ENCODE peak calls at places on chromosomes 13 and 19, in eight cellular contexts. One of them, this sample, is unnamed.
A peak's percentile ranks its signal among the peaks of the same experiment; 100 is the strongest.

GRCh38 chr13:21297914-21298831 is 121.7 kb downstream of the MRPL57 start:
- DNase-seq in NCI-H748 treated with DMSO at 0.1 percent for 48 hours: peak; percentile 98
- DNase-seq in HEK293T: peak; percentile 78
- DNase-seq in T-cell: peak; percentile 82
- DNase-seq in GM18507: peak; percentile 86
- DNase-seq in heart left ventricle: peak; percentile 84
- DNase-seq in IMR-90: peak; percentile 87
- DNase-seq in keratinocyte: peak; percentile 32
- DNase-seq in this sample: peak; percentile 71

GRCh38 chr13:60431108-60431700 is 34.2 kb downstream of the TDRD3 start:
- DNase-seq in NCI-H748 treated with DMSO at 0.1 percent for 48 hours: peak; percentile 80
- DNase-seq in HEK293T: peak; percentile 21
- DNase-seq in T-cell: no peak
- DNase-seq in GM18507: no peak
- DNase-seq in heart left ventricle: no peak
- DNase-seq in IMR-90: peak; percentile 72
- DNase-seq in keratinocyte: peak; percentile 26
- DNase-seq in this sample: peak; percentile 13

GRCh38 chr13:30907167-30907761 is 1.2 kb downstream of the MEDAG start:
- DNase-seq in NCI-H748 treated with DMSO at 0.1 percent for 48 hours: no peak
- DNase-seq in HEK293T: no peak
- DNase-seq in T-cell: no peak
- DNase-seq in GM18507: no peak
- DNase-seq in heart left ventricle: no peak
- DNase-seq in IMR-90: peak; percentile 51
- DNase-seq in keratinocyte: no peak
- DNase-seq in this sample: no peak

GRCh38 chr13:26785845-26786630 is 25.5 kb upstream of the GPR12 start:
- DNase-seq in NCI-H748 treated with DMSO at 0.1 percent for 48 hours: peak; percentile 78
- DNase-seq in HEK293T: no peak
- DNase-seq in T-cell: peak; percentile 43
- DNase-seq in GM18507: no peak
- DNase-seq in heart left ventricle: peak; percentile 13
- DNase-seq in IMR-90: no peak
- DNase-seq in keratinocyte: no peak
- DNase-seq in this sample: no peak

GRCh38 chr13:30757026-30757425 is 21.7 kb downstream of the ALOX5AP start:
- DNase-seq in NCI-H748 treated with DMSO at 0.1 percent for 48 hours: no peak
- DNase-seq in HEK293T: no peak
- DNase-seq in T-cell: no peak
- DNase-seq in GM18507: no peak
- DNase-seq in heart left ventricle: no peak
- DNase-seq in IMR-90: no peak
- DNase-seq in keratinocyte: no peak
- DNase-seq in this sample: no peak

GRCh38 chr19:56566904-56567273 is 379 bp upstream of the ZNF470 start:
- DNase-seq in NCI-H748 treated with DMSO at 0.1 percent for 48 hours: peak; percentile 41
- DNase-seq in HEK293T: peak; percentile 35
- DNase-seq in T-cell: peak; percentile 2
- DNase-seq in GM18507: peak; percentile 2
- DNase-seq in heart left ventricle: peak; percentile 64
- DNase-seq in IMR-90: no peak
- DNase-seq in keratinocyte: no peak
- DNase-seq in this sample: no peak

GRCh38 chr19:17873661-17874422 is 2.1 kb downstream of the SLC5A5 start:
- DNase-seq in NCI-H748 treated with DMSO at 0.1 percent for 48 hours: peak; percentile 6
- DNase-seq in HEK293T: peak; percentile 90
- DNase-seq in T-cell: peak; percentile 45
- DNase-seq in GM18507: peak; percentile 50
- DNase-seq in heart left ventricle: no peak
- DNase-seq in IMR-90: no peak
- DNase-seq in keratinocyte: no peak
- DNase-seq in this sample: no peak

GRCh38 chr13:77356155-77356554 is 29.3 kb upstream of the MYCBP2 start:
- DNase-seq in NCI-H748 treated with DMSO at 0.1 percent for 48 hours: no peak
- DNase-seq in HEK293T: no peak
- DNase-seq in T-cell: no peak
- DNase-seq in GM18507: no peak
- DNase-seq in heart left ventricle: no peak
- DNase-seq in IMR-90: no peak
- DNase-seq in keratinocyte: no peak
- DNase-seq in this sample: no peak

GRCh38 chr13:90416519-90416918 is 931.0 kb upstream of the MIR17HG start:
- DNase-seq in NCI-H748 treated with DMSO at 0.1 percent for 48 hours: no peak
- DNase-seq in HEK293T: no peak
- DNase-seq in T-cell: no peak
- DNase-seq in GM18507: no peak
- DNase-seq in heart left ventricle: no peak
- DNase-seq in IMR-90: peak; percentile 43
- DNase-seq in keratinocyte: no peak
- DNase-seq in this sample: no peak

GRCh38 chr19:13835791-13836723 is 40.8 kb downstream of the ZSWIM4 start:
- DNase-seq in NCI-H748 treated with DMSO at 0.1 percent for 48 hours: no peak
- DNase-seq in HEK293T: no peak
- DNase-seq in T-cell: no peak
- DNase-seq in GM18507: no peak
- DNase-seq in heart left ventricle: peak; percentile 42
- DNase-seq in IMR-90: no peak
- DNase-seq in keratinocyte: no peak
- DNase-seq in this sample: no peak

GRCh38 chr13:80029170-80029569 is 311.8 kb downstream of the SPRY2 start:
- DNase-seq in NCI-H748 treated with DMSO at 0.1 percent for 48 hours: peak; percentile 52
- DNase-seq in HEK293T: no peak
- DNase-seq in T-cell: no peak
- DNase-seq in GM18507: no peak
- DNase-seq in heart left ventricle: no peak
- DNase-seq in IMR-90: no peak
- DNase-seq in keratinocyte: no peak
- DNase-seq in this sample: no peak

GRCh38 chr13:51797664-51798488 is 6.1 kb downstream of the DHRS12 start:
- DNase-seq in NCI-H748 treated with DMSO at 0.1 percent for 48 hours: peak; percentile 61
- DNase-seq in HEK293T: peak; percentile 51
- DNase-seq in T-cell: peak; percentile 45
- DNase-seq in GM18507: no peak
- DNase-seq in heart left ventricle: no peak
- DNase-seq in IMR-90: peak; percentile 69
- DNase-seq in keratinocyte: no peak
- DNase-seq in this sample: no peak

GRCh38 chr13:29740961-29741360 is 109.5 kb downstream of the UBL3 start:
- DNase-seq in NCI-H748 treated with DMSO at 0.1 percent for 48 hours: no peak
- DNase-seq in HEK293T: no peak
- DNase-seq in T-cell: no peak
- DNase-seq in GM18507: no peak
- DNase-seq in heart left ventricle: no peak
- DNase-seq in IMR-90: no peak
- DNase-seq in keratinocyte: no peak
- DNase-seq in this sample: no peak

GRCh38 chr13:46210362-46211083 is 1.2 kb upstream of the LRRC63 start:
- DNase-seq in NCI-H748 treated with DMSO at 0.1 percent for 48 hours: no peak
- DNase-seq in HEK293T: no peak
- DNase-seq in T-cell: no peak
- DNase-seq in GM18507: no peak
- DNase-seq in heart left ventricle: no peak
- DNase-seq in IMR-90: no peak
- DNase-seq in keratinocyte: no peak
- DNase-seq in this sample: no peak

This sample was measured in SIG-M5.